ENCODE peak calls at places on chromosome 5, in six cellular contexts. One of them, this sample, is unnamed. For H3K4me1, the result is how much of the 10 kb centered on the place peaks cover.

GRCh38 chr5:40266952-40267351 is 412.8 kb upstream of the PTGER4 start:
- DNase-seq in Panc1: no peak
- DNase-seq in HCT116: no peak
- DNase-seq in sigmoid colon: no peak
- DNase-seq in stomach: no peak
- DNase-seq in upper lobe of left lung: no peak
- DNase-seq in this sample: no peak

GRCh38 chr5:159780246-159780645 is 136.0 kb upstream of the ADRA1B start:
- DNase-seq in stomach: no peak
- DNase-seq in Panc1: no peak
- DNase-seq in upper lobe of left lung: no peak
- DNase-seq in sigmoid colon: no peak
- DNase-seq in HCT116: no peak
- DNase-seq in this sample: no peak

GRCh38 chr5:159178978-159179377 is 30.4 kb downstream of the RNF145 start:
- DNase-seq in upper lobe of left lung: no peak
- DNase-seq in Panc1: peak
- DNase-seq in stomach: no peak
- DNase-seq in sigmoid colon: no peak
- DNase-seq in HCT116: peak
- DNase-seq in this sample: no peak

GRCh38 chr5:87390075-87390474 is 22.7 kb downstream of the CCNH start:
- DNase-seq in stomach: no peak
- DNase-seq in Panc1: no peak
- DNase-seq in HCT116: no peak
- DNase-seq in upper lobe of left lung: no peak
- DNase-seq in sigmoid colon: no peak
- DNase-seq in this sample: no peak

GRCh38 chr5:141942185-141942857 is 15.7 kb downstream of the PCDH12 start:
- DNase-seq in sigmoid colon: no peak
- DNase-seq in HCT116: no peak
- DNase-seq in Panc1: no peak
- DNase-seq in stomach: no peak
- DNase-seq in upper lobe of left lung: no peak
- DNase-seq in this sample: no peak

GRCh38 chr5:179268966-179269693 is 76.1 kb downstream of the ADAMTS2 start:
- DNase-seq in stomach: no peak
- DNase-seq in Panc1: no peak
- DNase-seq in HCT116: no peak
- DNase-seq in upper lobe of left lung: no peak
- DNase-seq in sigmoid colon: no peak
- DNase-seq in this sample: no peak

GRCh38 chr5:146878471-146879172 is at the start of gene PPP2R2B:
- DNase-seq in Panc1: no peak
- DNase-seq in sigmoid colon: peak
- DNase-seq in upper lobe of left lung: peak
- DNase-seq in stomach: peak
- DNase-seq in HCT116: no peak
- DNase-seq in this sample: peak

GRCh38 chr5:73780297-73781080 is 154.5 kb downstream of the ARHGEF28 start:
- DNase-seq in HCT116: no peak
- DNase-seq in upper lobe of left lung: no peak
- DNase-seq in stomach: no peak
- DNase-seq in sigmoid colon: no peak
- DNase-seq in Panc1: no peak
- DNase-seq in this sample: no peak

GRCh38 chr5:88785396-88786216 is 97.4 kb downstream of the MEF2C start:
- DNase-seq in upper lobe of left lung: no peak
- DNase-seq in HCT116: peak
- DNase-seq in stomach: no peak
- DNase-seq in sigmoid colon: peak
- DNase-seq in Panc1: peak
- DNase-seq in this sample: peak

GRCh38 chr5:107820339-107820880 is 149.7 kb upstream of the EFNA5 start:
- DNase-seq in HCT116: no peak
- DNase-seq in upper lobe of left lung: no peak
- DNase-seq in Panc1: no peak
- DNase-seq in sigmoid colon: no peak
- DNase-seq in stomach: no peak
- DNase-seq in this sample: no peak

GRCh38 chr5:484556-484955 is 39.7 kb downstream of the SLC9A3 start:
- DNase-seq in Panc1: no peak
- DNase-seq in upper lobe of left lung: peak
- DNase-seq in stomach: no peak
- DNase-seq in HCT116: no peak
- DNase-seq in sigmoid colon: no peak
- DNase-seq in this sample: no peak

GRCh38 chr5:54615381-54615780 is 97.8 kb downstream of the SNX18 start:
- DNase-seq in upper lobe of left lung: no peak
- DNase-seq in stomach: no peak
- DNase-seq in sigmoid colon: no peak
- DNase-seq in Panc1: no peak
- DNase-seq in HCT116: no peak
- DNase-seq in this sample: no peak

GRCh38 chr5:158080112-158080511 is 221.2 kb upstream of the CLINT1 start:
- DNase-seq in HCT116: no peak
- DNase-seq in stomach: no peak
- DNase-seq in upper lobe of left lung: no peak
- DNase-seq in sigmoid colon: no peak
- DNase-seq in Panc1: no peak
- DNase-seq in this sample: peak

GRCh38 chr5:68192679-68193060 is 22.9 kb upstream of the PIK3R1 start:
- DNase-seq in upper lobe of left lung: no peak
- DNase-seq in stomach: no peak
- DNase-seq in Panc1: no peak
- DNase-seq in HCT116: no peak
- DNase-seq in sigmoid colon: no peak
- DNase-seq in this sample: no peak

GRCh38 chr5:162377895-162378294 is 310.3 kb downstream of the GABRG2 start:
- DNase-seq in upper lobe of left lung: no peak
- DNase-seq in HCT116: no peak
- DNase-seq in sigmoid colon: no peak
- DNase-seq in stomach: no peak
- DNase-seq in Panc1: no peak
- DNase-seq in this sample: no peak

GRCh38 chr5:58542709-58543108 is 40.2 kb upstream of the RAB3C start:
- DNase-seq in sigmoid colon: no peak
- DNase-seq in upper lobe of left lung: no peak
- DNase-seq in stomach: no peak
- DNase-seq in Panc1: no peak
- DNase-seq in HCT116: no peak
- DNase-seq in this sample: no peak

GRCh38 chr5:131264453-131265200 is 774 bp downstream of the CDC42SE2 start:
- DNase-seq in Panc1: no peak
- DNase-seq in sigmoid colon: peak
- DNase-seq in upper lobe of left lung: peak
- DNase-seq in HCT116: no peak
- DNase-seq in stomach: peak
- DNase-seq in this sample: peak

GRCh38 chr5:64532212-64532611 is 26.4 kb downstream of the RGS7BP start:
- DNase-seq in HCT116: no peak
- DNase-seq in Panc1: no peak
- DNase-seq in stomach: no peak
- DNase-seq in sigmoid colon: no peak
- DNase-seq in upper lobe of left lung: no peak
- DNase-seq in this sample: no peak

GRCh38 chr5:149140197-149141002 is 893 bp upstream of the ABLIM3 start:
- DNase-seq in sigmoid colon: no peak
- DNase-seq in upper lobe of left lung: no peak
- DNase-seq in stomach: no peak
- DNase-seq in Panc1: no peak
- DNase-seq in HCT116: no peak
- DNase-seq in this sample: no peak

GRCh38 chr5:169393907-169394306 is 93.0 kb upstream of the SLIT3 start:
- DNase-seq in sigmoid colon: no peak
- DNase-seq in Panc1: no peak
- DNase-seq in stomach: no peak
- DNase-seq in HCT116: no peak
- DNase-seq in upper lobe of left lung: no peak
- DNase-seq in this sample: no peak

GRCh38 chr5:41878598-41879305 is 8.5 kb upstream of the OXCT1 start:
- DNase-seq in upper lobe of left lung: no peak
- DNase-seq in sigmoid colon: no peak
- DNase-seq in Panc1: no peak
- DNase-seq in stomach: no peak
- DNase-seq in HCT116: no peak
- DNase-seq in this sample: no peak

GRCh38 chr5:87195104-87195581 is 72.5 kb upstream of the RASA1 start:
- DNase-seq in upper lobe of left lung: no peak
- DNase-seq in Panc1: no peak
- DNase-seq in sigmoid colon: no peak
- DNase-seq in HCT116: no peak
- DNase-seq in stomach: no peak
- DNase-seq in this sample: no peak

GRCh38 chr5:73654171-73654811 is 28.3 kb downstream of the ARHGEF28 start:
- DNase-seq in stomach: no peak
- DNase-seq in HCT116: no peak
- DNase-seq in upper lobe of left lung: no peak
- DNase-seq in sigmoid colon: no peak
- DNase-seq in Panc1: no peak
- DNase-seq in this sample: peak

GRCh38 chr5:172797800-172798199 is 26.8 kb upstream of the DUSP1 start:
- DNase-seq in sigmoid colon: peak
- DNase-seq in upper lobe of left lung: no peak
- DNase-seq in Panc1: no peak
- DNase-seq in stomach: no peak
- DNase-seq in HCT116: no peak
- DNase-seq in this sample: no peak

GRCh38 chr5:52491829-52492217 is 295.9 kb upstream of the ITGA1 start:
- DNase-seq in Panc1: no peak
- DNase-seq in stomach: no peak
- DNase-seq in upper lobe of left lung: no peak
- DNase-seq in sigmoid colon: no peak
- DNase-seq in HCT116: no peak
- DNase-seq in this sample: no peak

GRCh38 chr5:2752875-2753435 is 1.5 kb upstream of the IRX2 start:
- DNase-seq in HCT116: no peak
- DNase-seq in upper lobe of left lung: peak
- DNase-seq in stomach: peak
- DNase-seq in Panc1: no peak
- DNase-seq in sigmoid colon: no peak
- DNase-seq in this sample: peak

GRCh38 chr5:55392669-55393068 is 84.9 kb downstream of the MTREX start:
- DNase-seq in sigmoid colon: no peak
- DNase-seq in HCT116: no peak
- DNase-seq in stomach: no peak
- DNase-seq in Panc1: no peak
- DNase-seq in upper lobe of left lung: no peak
- DNase-seq in this sample: no peak

GRCh38 chr5:146188358-146188757 is 5.9 kb upstream of the LARS1 start:
- DNase-seq in stomach: no peak
- DNase-seq in upper lobe of left lung: no peak
- DNase-seq in HCT116: no peak
- DNase-seq in sigmoid colon: no peak
- DNase-seq in Panc1: peak
- DNase-seq in this sample: no peak

GRCh38 chr5:50724262-50724661 is 57.8 kb downstream of the PARP8 start:
- DNase-seq in Panc1: no peak
- DNase-seq in upper lobe of left lung: no peak
- DNase-seq in HCT116: no peak
- DNase-seq in stomach: no peak
- DNase-seq in sigmoid colon: no peak
- DNase-seq in this sample: no peak
- H3K4me1 ChIP-seq in Panc1: under half
- H3K4me1 ChIP-seq in upper lobe of left lung: under half
- H3K4me1 ChIP-seq in HCT116: under half
- H3K4me1 ChIP-seq in stomach: under half
- H3K4me1 ChIP-seq in sigmoid colon: under half
- H3K4me1 ChIP-seq in this sample: under half

GRCh38 chr5:51378415-51378777 is 4.9 kb upstream of the ISL1 start:
- DNase-seq in sigmoid colon: no peak
- DNase-seq in stomach: no peak
- DNase-seq in upper lobe of left lung: no peak
- DNase-seq in Panc1: no peak
- DNase-seq in HCT116: no peak
- DNase-seq in this sample: peak
- TF ChIP-seq POLR2AphosphoS5 in sigmoid colon: no peak
- TF ChIP-seq POLR2AphosphoS5 in stomach: no peak
- TF ChIP-seq POLR2AphosphoS5 in upper lobe of left lung: no peak
- TF ChIP-seq POLR2AphosphoS5 in Panc1: no peak
- TF ChIP-seq POLR2AphosphoS5 in HCT116: no peak
- TF ChIP-seq POLR2AphosphoS5 in this sample: no peak

DNA sequence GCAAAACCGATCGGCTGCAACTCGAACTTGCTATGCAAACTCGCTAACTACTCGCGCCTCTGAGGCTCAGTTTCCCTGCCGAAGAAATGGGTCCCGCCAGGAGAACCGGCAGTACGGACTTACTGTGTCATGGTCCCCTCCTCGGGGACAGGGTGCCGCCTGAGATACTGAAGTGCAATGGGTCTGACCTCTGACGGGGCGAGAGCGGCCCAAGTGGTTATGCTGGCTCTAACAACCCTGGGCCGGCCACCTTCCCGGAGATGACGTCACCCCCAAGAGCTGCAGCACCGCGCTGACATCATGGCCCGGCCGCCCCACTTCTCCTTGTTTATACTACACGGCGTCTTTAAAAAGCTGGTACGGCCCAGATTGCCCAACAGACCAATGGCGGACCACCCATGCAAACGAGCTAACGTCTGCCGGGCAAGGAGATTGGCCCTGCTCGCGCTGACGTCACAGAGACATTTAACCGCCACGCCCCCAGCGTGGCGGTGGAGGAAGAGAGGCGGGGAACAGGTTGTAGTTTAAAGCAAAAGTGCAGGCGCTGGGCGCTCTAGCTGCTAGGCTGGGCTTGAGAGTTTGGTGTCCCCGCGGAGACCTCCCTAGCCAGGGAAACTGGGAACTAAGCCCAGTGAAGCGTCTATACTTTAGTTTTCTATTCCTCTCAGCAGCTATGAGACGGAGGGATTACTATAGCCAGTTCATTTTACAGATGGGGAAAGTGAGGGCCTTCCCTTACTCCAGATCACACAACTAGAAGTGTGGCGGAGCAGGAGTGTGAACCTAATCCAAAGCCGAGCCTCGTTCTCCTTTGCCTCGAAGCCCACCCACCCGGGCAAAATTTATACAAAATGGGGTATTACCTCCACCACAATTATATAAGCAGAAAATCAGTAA is 654 bp upstream of the RNF44 start:
- DNase-seq in Panc1: peak
- DNase-seq in sigmoid colon: peak
- DNase-seq in upper lobe of left lung: peak
- DNase-seq in stomach: peak
- DNase-seq in HCT116: peak
- DNase-seq in this sample: peak
- H3K4me1 ChIP-seq in Panc1: half or more
- H3K4me1 ChIP-seq in sigmoid colon: under half
- H3K4me1 ChIP-seq in upper lobe of left lung: half or more
- H3K4me1 ChIP-seq in stomach: half or more
- H3K4me1 ChIP-seq in HCT116: under half
- H3K4me1 ChIP-seq in this sample: under half

DNA sequence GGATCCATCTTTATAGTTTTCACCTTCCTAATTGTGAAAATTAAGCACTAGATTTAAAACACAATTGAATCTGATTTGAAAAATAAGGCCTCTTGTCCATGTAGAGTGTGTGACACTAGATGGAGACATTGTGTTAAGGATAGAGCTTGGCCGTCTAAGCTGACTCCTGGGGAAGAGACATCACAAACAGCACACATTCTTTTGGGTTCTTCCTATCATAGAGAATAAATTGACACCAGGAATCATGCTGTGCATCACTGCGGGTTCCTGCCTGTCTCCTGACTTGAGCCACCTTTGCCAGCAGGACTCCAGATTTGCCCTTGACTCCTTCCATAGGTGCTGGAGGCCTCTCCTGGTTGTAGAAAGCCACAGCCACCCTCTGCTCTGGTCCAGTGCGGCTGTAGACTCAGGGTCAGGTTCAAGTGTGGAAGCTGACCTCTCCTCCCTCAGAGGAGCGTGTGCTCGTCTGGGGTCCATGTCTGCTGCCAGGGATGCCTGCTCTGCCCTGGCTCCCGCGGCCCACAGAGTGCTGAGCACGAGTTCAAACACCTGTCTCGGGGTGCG is 11.2 kb downstream of the ROPN1L start:
- DNase-seq in stomach: no peak
- DNase-seq in Panc1: peak
- DNase-seq in sigmoid colon: no peak
- DNase-seq in upper lobe of left lung: no peak
- DNase-seq in HCT116: peak
- DNase-seq in this sample: peak
- TF ChIP-seq POLR2AphosphoS5 in stomach: no peak
- TF ChIP-seq POLR2AphosphoS5 in Panc1: no peak
- TF ChIP-seq POLR2AphosphoS5 in sigmoid colon: no peak
- TF ChIP-seq POLR2AphosphoS5 in upper lobe of left lung: no peak
- TF ChIP-seq POLR2AphosphoS5 in HCT116: no peak
- TF ChIP-seq POLR2AphosphoS5 in this sample: no peak

This sample was measured in GM23338.